ENCODE peak calls at places on chromosomes 16 and 17, in nine cellular contexts. U, H, A, V, D, C, F, K and W are unnamed samples.

GRCh38 chr17:68491381-68491849 is 20.8 kb upstream of the PRKAR1A start:
- ATAC-seq in C (no peak), D (peak; percentile 9), U (peak; percentile 84), H (peak; percentile 78), K (no peak), F (no peak), V (no peak), A (peak; percentile 56), W (no peak)

GRCh38 chr17:46841561-46842379 is 9.6 kb upstream of the WNT9B start:
- ATAC-seq in F (peak; percentile 97), H (peak; percentile 81), C (peak; percentile 79), A (no peak), V (no peak), D (no peak), U (peak; percentile 72), K (peak; percentile 85), W (no peak)

GRCh38 chr16:50467943-50468748 is 80.0 kb upstream of the NKD1 start:
- ATAC-seq in U (peak; percentile 42), C (peak; percentile 26), A (no peak), K (peak; percentile 54), D (no peak), V (peak; percentile 80), H (peak; percentile 24), F (peak; percentile 91), W (peak; percentile 53)

GRCh38 chr16:70331091-70331490 is 15.6 kb upstream of the DDX19A start:
- ATAC-seq in F (no peak), D (no peak), C (no peak), K (no peak), V (no peak), H (no peak), A (no peak), U (no peak), W (no peak)

GRCh38 chr17:37430051-37430591 is 23.4 kb downstream of the TADA2A start:
- ATAC-seq in A (no peak), D (no peak), C (peak; percentile 39), H (no peak), K (peak; percentile 37), F (peak; percentile 85), U (no peak), V (no peak), W (no peak)

GRCh38 chr17:40906613-40907012 is 21.6 kb upstream of the KRT20 start:
- ATAC-seq in U (no peak), A (no peak), V (no peak), C (no peak), K (no peak), D (no peak), H (no peak), F (no peak), W (no peak)

GRCh38 chr16:85221810-85222150 is 109.5 kb upstream of the CIBAR2 start:
- ATAC-seq in K (no peak), V (peak; percentile 14), F (no peak), U (no peak), C (peak; percentile 38), A (no peak), D (no peak), H (no peak), W (no peak)

GRCh38 chr17:15249487-15249886 is 15.6 kb downstream of the PMP22 start:
- ATAC-seq in C (no peak), V (no peak), H (peak; percentile 73), K (no peak), F (no peak), A (no peak), D (no peak), U (no peak), W (no peak)

GRCh38 chr17:2123467-2124251 is 68.8 kb downstream of the HIC1 start:
- ATAC-seq in H (peak; percentile 35), D (peak; percentile 59), U (no peak), C (peak; percentile 50), F (peak; percentile 31), A (peak; percentile 52), V (peak; percentile 27), K (peak; percentile 18), W (peak; percentile 42)

GRCh38 chr17:34354637-34355036 is 1.6 kb upstream of the CCL13 start:
- ATAC-seq in C (no peak), D (no peak), A (no peak), H (no peak), V (no peak), F (no peak), K (peak; percentile 53), U (no peak), W (no peak)

GRCh38 chr16:55825115-55825728 is 7.7 kb downstream of the CES1 start:
- ATAC-seq in D (no peak), C (no peak), V (no peak), F (no peak), H (no peak), U (no peak), K (no peak), A (no peak), W (no peak)

GRCh38 chr17:1374426-1375177 is 25.4 kb downstream of the YWHAE start:
- ATAC-seq in D (no peak), K (no peak), H (peak; percentile 32), U (no peak), V (no peak), C (no peak), A (no peak), F (no peak), W (no peak)

GRCh38 chr17:67679225-67679624 is 38.5 kb upstream of the NOL11 start:
- ATAC-seq in F (no peak), H (no peak), V (no peak), U (no peak), C (no peak), K (no peak), A (no peak), D (no peak), W (no peak)

DNA sequence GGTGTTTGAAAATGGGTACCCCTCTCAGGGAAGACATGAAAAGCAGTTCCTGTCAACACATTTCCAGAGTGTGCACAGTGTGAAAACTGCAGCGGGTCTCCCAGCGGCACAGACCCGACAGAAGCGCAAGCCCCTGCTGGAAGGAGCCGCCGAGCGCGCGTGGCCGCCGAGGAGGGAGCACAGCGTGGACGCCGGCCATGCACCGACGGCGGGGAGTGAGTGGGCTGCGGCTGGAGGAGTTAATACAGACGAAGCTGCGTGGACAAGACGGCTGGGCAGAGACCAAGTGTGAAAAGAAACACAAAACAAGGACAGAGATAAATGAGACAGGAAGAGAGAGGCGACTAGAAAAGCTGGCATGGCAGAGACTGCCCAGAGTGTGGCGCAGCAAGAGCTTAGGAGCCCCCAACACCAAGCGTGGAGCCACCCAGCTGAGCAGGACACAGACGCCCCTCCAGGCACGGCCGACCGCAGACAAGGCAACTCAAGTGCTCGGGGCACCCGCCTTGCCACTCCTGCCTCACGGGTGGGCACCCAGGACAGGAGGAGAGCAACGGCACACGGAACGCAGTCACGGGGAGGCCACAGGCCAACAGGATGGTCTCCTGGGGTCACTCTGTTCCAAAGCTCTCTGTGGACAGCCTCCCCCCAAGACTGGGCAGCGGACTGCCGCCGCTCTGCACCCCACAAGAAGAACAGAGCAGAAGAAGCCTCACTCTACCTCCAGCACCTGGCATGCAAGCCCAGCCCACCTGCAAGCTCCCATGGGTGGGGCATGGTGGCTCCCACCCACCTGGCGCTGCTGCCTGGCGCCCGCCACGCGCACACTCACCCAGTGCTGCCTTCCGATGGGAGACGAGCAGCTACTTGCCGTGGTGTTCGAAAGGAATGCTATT is 16.6 kb downstream of the SLC16A3 start:
- ATAC-seq in H (no peak), A (no peak), D (no peak), C (no peak), F (no peak), K (no peak), U (no peak), V (no peak), W (no peak)
- TF ChIP-seq POLR2A in H (no peak), A (no peak), D (no peak), C (no peak), F (no peak), K (peak; percentile 19), U (no peak), V (no peak), W (no peak)

GRCh38 chr16:20911361-20911760 is 10.8 kb downstream of the LYRM1 start:
- ATAC-seq in A (no peak), H (no peak), U (no peak), C (no peak), D (no peak), F (no peak), K (peak; percentile 7), V (no peak), W (no peak)
- H3K4me1 ChIP-seq in A (peaks cover 42% of the 10 kb centered on the region), H (peaks cover 18% of the 10 kb centered on the region), U (peaks cover 18% of the 10 kb centered on the region), C (peaks cover 40% of the 10 kb centered on the region), D (peaks cover 26% of the 10 kb centered on the region), F (peaks cover 20% of the 10 kb centered on the region), K (peaks cover 21% of the 10 kb centered on the region), V (peaks cover 75% of the 10 kb centered on the region), W (peaks cover 7% of the 10 kb centered on the region)

GRCh38 chr16:27720731-27721547 is 171.0 kb downstream of the KATNIP start:
- ATAC-seq in K (no peak), C (no peak), H (no peak), V (no peak), A (no peak), D (no peak), F (no peak), U (no peak), W (no peak)

GRCh38 chr16:27721548-27722265 is 171.8 kb downstream of the KATNIP start:
- ATAC-seq in C (no peak), U (peak; percentile 47), F (peak; percentile 31), A (peak; percentile 66), V (no peak), H (no peak), K (peak; percentile 72), D (peak; percentile 81), W (peak; percentile 93)

GRCh38 chr16:27718136-27718766 is 168.3 kb downstream of the KATNIP start:
- ATAC-seq in H (no peak), F (no peak), K (no peak), A (no peak), C (no peak), V (peak; percentile 68), U (peak; percentile 68), D (no peak), W (no peak)

GRCh38 chr16:27717726-27718125 is 167.8 kb downstream of the KATNIP start:
- ATAC-seq in C (no peak), A (no peak), U (no peak), V (no peak), K (no peak), H (no peak), D (no peak), F (no peak), W (no peak)

DNA sequence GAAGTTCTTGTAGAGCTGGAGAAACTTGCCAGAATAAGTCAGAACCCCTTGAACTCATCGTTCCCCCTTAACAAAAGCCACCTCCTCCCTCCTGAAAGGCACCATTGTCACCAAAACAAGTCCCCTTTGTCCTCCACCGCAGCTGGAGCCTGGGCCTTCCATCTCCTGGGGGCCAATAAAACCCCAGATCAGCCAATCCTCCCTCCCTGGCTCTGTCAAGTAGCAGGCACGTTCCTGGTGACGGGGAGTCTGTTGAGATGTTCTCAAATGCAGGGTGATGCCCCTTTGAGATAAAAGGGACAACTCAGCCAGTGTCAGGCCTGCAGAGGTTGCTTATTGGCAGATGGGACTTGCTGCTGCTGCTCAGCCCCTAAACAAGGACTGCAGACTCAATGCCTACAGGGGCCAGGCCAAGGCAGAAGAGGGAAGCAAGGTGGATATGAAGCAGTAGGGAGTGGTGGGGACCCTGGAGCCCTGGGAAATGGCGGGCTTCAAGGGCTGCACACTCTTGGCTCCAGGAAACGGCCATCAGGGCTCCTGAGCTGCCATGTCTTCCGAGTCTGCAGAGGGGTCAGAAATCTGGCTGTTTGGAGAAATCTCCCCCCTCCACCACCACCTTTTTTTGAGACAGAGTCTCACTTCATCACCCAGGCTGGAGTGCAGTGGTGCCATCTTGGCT is 169.0 kb downstream of the KATNIP start:
- ATAC-seq in V (peak; percentile 81), C (no peak), U (peak; percentile 69), D (no peak), A (no peak), H (no peak), K (no peak), F (no peak), W (no peak)
- H3K4me3 ChIP-seq in V (no peak overlapping the region), C (no peak overlapping the region), U (no peak overlapping the region), D (no peak overlapping the region), A (no peak overlapping the region), H (no peak overlapping the region), K (no peak overlapping the region), F (no peak overlapping the region), W (no peak overlapping the region)

GRCh38 chr17:60676758-60677307 is 818 bp upstream of the BCAS3 start:
- ATAC-seq in D (no peak), K (no peak), A (no peak), F (no peak), H (no peak), U (no peak), C (peak; percentile 1), V (no peak), W (no peak)
- TF ChIP-seq POLR2A in D (peak; percentile 25), K (no peak), A (peak; percentile 69), F (no peak), H (no peak), U (no peak), C (peak; percentile 11), V (no peak), W (no peak)